ENCODE peak calls at places on chromosomes 13 and 19, in eight cellular contexts. P is psoas muscle, W is adrenal gland, Y is fibroblast of the aortic adventitia, L is thoracic aorta, J is astrocyte of the spinal cord, R is mucosa of descending colon, S is HCT116. I is an unnamed sample.

GRCh38 chr13:80499536-80500280 is 158.8 kb upstream of the SPRY2 start:
- DNase-seq in P (no peak), W (no peak), Y (peak), L (no peak), J (peak), R (no peak), S (no peak), I (no peak)

GRCh38 chr19:869245-870177 is 10.0 kb downstream of the CFD start:
- DNase-seq in P (peak), W (peak), Y (peak), L (peak), J (peak), R (peak), S (peak), I (peak)

GRCh38 chr13:28622286-28622685 is 36.6 kb upstream of the POMP start:
- DNase-seq in P (peak), W (peak), Y (no peak), L (no peak), J (no peak), R (peak), S (no peak), I (no peak)

GRCh38 chr13:57877596-57877995 is 246.1 kb downstream of the PCDH17 start:
- DNase-seq in P (no peak), W (no peak), Y (no peak), L (no peak), J (no peak), R (no peak), S (no peak), I (no peak)

GRCh38 chr13:37621811-37622361 is 23.3 kb upstream of the POSTN start:
- DNase-seq in P (no peak), W (no peak), Y (peak), L (no peak), J (peak), R (no peak), S (no peak), I (peak)

GRCh38 chr19:39078436-39079200 is 5.5 kb upstream of the ACP7 start:
- DNase-seq in P (no peak), W (no peak), Y (peak), L (no peak), J (peak), R (no peak), S (peak), I (peak)

GRCh38 chr19:41457241-41457640 is 14.3 kb downstream of the ERICH4 start:
- DNase-seq in P (no peak), W (no peak), Y (no peak), L (no peak), J (no peak), R (no peak), S (no peak), I (no peak)

GRCh38 chr13:36718686-36719085 is 44.9 kb downstream of the SERTM1 start:
- DNase-seq in P (no peak), W (peak), Y (peak), L (no peak), J (peak), R (no peak), S (no peak), I (no peak)

GRCh38 chr19:14175351-14175792 is 30.6 kb downstream of the ADGRL1 start:
- DNase-seq in P (no peak), W (no peak), Y (no peak), L (no peak), J (no peak), R (no peak), S (no peak), I (no peak)

GRCh38 chr19:18501832-18502231 is 20.0 kb downstream of the ELL start:
- DNase-seq in P (peak), W (no peak), Y (no peak), L (no peak), J (no peak), R (peak), S (no peak), I (no peak)

GRCh38 chr13:27360562-27360961 is 63.9 kb upstream of the GTF3A start:
- DNase-seq in P (no peak), W (no peak), Y (no peak), L (no peak), J (no peak), R (no peak), S (no peak), I (no peak)

GRCh38 chr13:27358420-27358819 is 66.0 kb upstream of the GTF3A start:
- DNase-seq in P (no peak), W (no peak), Y (no peak), L (no peak), J (no peak), R (no peak), S (no peak), I (no peak)

GRCh38 chr13:27355894-27356293 is 68.5 kb upstream of the GTF3A start:
- DNase-seq in P (no peak), W (no peak), Y (no peak), L (no peak), J (no peak), R (no peak), S (no peak), I (no peak)

GRCh38 chr13:27362064-27362751 is 62.2 kb upstream of the GTF3A start:
- DNase-seq in P (peak), W (peak), Y (peak), L (peak), J (peak), R (peak), S (peak), I (peak)

GRCh38 chr13:27359203-27359821 is 65.1 kb upstream of the GTF3A start:
- DNase-seq in P (peak), W (peak), Y (peak), L (no peak), J (peak), R (peak), S (peak), I (peak)
- TF ChIP-seq CTCF in P (peak), W (peak), Y (peak), L (peak), J (peak), R (peak), S (peak), I (peak)

GRCh38 chr13:62110079-62110478 is 694.4 kb upstream of the PCDH20 start:
- DNase-seq in P (no peak), W (no peak), Y (no peak), L (no peak), J (no peak), R (no peak), S (no peak), I (no peak)
- TF ChIP-seq CTCF in P (no peak), W (no peak), Y (no peak), L (no peak), J (no peak), R (no peak), S (no peak), I (no peak)

GRCh38 chr19:8413593-8413923 is 453 bp downstream of the MARCHF2 start:
- DNase-seq in P (no peak), W (no peak), Y (no peak), L (no peak), J (no peak), R (no peak), S (no peak), I (no peak)

DNA sequence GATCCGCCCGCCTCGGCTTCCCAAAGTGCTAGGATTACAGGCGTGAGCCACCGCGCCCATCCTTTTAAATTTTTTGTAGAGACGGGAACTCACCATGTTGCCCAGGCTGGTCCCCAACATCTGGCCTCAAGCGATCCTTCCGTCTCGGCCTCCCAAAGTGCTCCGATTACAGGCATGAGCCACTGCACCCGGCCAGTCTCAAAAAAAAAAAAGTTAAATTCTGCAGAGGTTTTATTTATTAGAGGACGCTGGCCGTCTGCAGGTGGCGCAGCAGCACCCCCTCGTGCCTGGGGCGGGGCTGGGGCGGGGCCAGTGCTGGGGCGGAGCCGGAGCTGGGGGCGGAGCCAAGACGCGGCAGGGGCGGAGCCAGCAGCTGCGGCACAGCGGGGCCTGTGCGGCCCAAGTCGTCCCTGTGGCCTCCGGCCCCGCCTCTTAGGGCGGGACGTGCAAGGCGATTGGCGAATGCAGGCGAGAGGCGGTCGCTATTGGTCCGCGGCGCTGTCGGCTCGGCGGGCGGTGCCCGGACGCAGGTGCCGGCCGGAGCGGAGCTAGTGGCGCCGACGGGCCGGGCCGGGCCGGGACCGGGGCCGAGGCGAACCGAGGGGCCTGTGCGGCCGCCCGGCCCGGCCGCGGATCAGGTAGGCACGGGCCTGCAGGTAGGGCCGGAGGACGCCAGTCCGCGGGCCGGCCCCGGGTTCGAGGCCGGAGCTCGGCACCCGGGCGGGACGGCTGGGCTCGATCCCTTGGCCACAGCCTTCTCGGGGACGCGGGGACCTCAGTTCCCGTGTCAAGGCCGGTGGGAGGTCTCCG is at the start of gene MARCHF2:
- DNase-seq in P (peak), W (peak), Y (peak), L (peak), J (peak), R (peak), S (peak), I (peak)
- TF ChIP-seq CTCF in P (peak), W (peak), Y (peak), L (peak), J (peak), R (peak), S (peak), I (peak)

GRCh38 chr19:5271145-5271544 is 69.5 kb downstream of the PTPRS start:
- DNase-seq in P (no peak), W (no peak), Y (no peak), L (no peak), J (no peak), R (no peak), S (no peak), I (no peak)
- TF ChIP-seq CTCF in P (no peak), W (no peak), Y (peak), L (peak), J (no peak), R (no peak), S (peak), I (peak)